ENCODE peak calls at places on chromosomes 12 and 14, in four cellular contexts. E, S, Z and F are unnamed samples. For H4K20me1, the result is how much of the 10 kb centered on the place peaks cover.

GRCh38 chr12:46926536-46926935 is 100.7 kb upstream of the SLC38A4 start:
- DNase-seq in E (no peak), S (no peak), Z (no peak), F (no peak)

GRCh38 chr12:6764011-6764828 is 1.9 kb upstream of the PTMS start:
- DNase-seq in S (peak), E (peak), Z (peak), F (peak)

GRCh38 chr14:58784946-58785345 is 147.2 kb downstream of the DACT1 start:
- DNase-seq in E (no peak), S (no peak), Z (no peak), F (no peak)

GRCh38 chr14:61280526-61281185 is 482 bp downstream of the TMEM30B start:
- DNase-seq in E (peak), S (peak), Z (peak), F (peak)

GRCh38 chr12:57479043-57479375 is 657 bp downstream of the ARHGAP9 start:
- DNase-seq in E (no peak), Z (no peak), S (no peak), F (no peak)

GRCh38 chr14:90630407-90630806 is 185.8 kb downstream of the TTC7B start:
- DNase-seq in Z (no peak), S (no peak), E (no peak), F (no peak)

GRCh38 chr14:105817971-105818711 is 291.8 kb downstream of the TMEM121 start:
- DNase-seq in Z (no peak), S (no peak), E (no peak), F (no peak)

GRCh38 chr12:62438098-62438692 is 28.4 kb upstream of the MON2 start:
- DNase-seq in Z (peak), S (peak), E (peak), F (peak)

GRCh38 chr14:76337619-76338545 is 38.1 kb upstream of the ESRRB start:
- DNase-seq in E (no peak), Z (no peak), S (no peak), F (no peak)

GRCh38 chr12:95836630-95837239 is 22.0 kb upstream of the SNRPF start:
- DNase-seq in Z (no peak), E (peak), S (no peak), F (peak)

GRCh38 chr14:29926701-29927595 is 699 bp downstream of the PRKD1 start:
- DNase-seq in E (peak), Z (peak), S (peak), F (peak)

DNA sequence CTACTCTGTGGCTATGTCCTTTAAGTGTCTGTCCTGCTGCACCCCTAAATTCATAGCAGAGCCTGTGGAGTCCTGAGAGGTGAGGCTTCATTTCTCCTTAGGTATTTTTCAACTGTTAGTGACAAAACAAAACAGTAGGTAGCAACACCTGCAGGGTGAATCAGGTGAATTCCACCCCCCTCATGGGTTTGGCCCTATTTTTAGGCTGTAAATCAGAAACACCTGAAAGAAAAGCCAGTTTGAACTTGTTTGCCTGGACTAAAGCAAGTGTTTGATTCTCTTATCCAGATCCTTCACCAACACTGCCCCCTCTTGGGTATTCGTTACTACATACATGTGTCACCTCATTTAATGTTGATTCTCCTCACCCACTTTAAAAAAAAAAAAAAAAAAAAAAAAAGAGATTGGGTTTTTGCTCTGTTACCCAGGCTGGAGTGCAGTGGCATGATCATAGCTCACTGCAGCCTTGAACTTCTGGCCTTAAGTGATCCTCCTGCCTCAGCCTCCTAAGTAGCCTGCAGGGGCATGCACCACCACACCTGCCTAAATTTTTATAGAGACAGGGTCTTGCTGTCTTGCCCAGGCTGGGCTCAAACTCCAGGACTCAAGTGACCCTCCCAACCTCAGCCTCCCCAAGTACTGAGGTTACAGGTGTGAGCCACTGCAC is 10.3 kb downstream of the TBPL2 start:
- DNase-seq in Z (peak), S (peak), E (peak), F (peak)
- TF ChIP-seq CTCF in Z (peak), S (peak), E (peak), F (peak)

GRCh38 chr14:103630364-103631108 is 1.5 kb downstream of the KLC1 start:
- DNase-seq in E (peak), Z (no peak), S (no peak), F (peak)
- H4K20me1 ChIP-seq in E (under half), Z (half or more), S (half or more), F (under half)

GRCh38 chr12:104957388-104958008 is 592 bp downstream of the SLC41A2 start:
- DNase-seq in E (peak), Z (no peak), S (no peak), F (no peak)

GRCh38 chr12:104956870-104957301 is 1.2 kb downstream of the SLC41A2 start:
- DNase-seq in Z (no peak), S (no peak), E (no peak), F (peak)

GRCh38 chr12:104958946-104959841 is 1.1 kb upstream of the SLC41A2 start:
- DNase-seq in Z (no peak), S (no peak), E (peak), F (peak)

GRCh38 chr12:104960464-104960863 is 2.4 kb upstream of the SLC41A2 start:
- DNase-seq in E (no peak), Z (no peak), S (no peak), F (no peak)

DNA sequence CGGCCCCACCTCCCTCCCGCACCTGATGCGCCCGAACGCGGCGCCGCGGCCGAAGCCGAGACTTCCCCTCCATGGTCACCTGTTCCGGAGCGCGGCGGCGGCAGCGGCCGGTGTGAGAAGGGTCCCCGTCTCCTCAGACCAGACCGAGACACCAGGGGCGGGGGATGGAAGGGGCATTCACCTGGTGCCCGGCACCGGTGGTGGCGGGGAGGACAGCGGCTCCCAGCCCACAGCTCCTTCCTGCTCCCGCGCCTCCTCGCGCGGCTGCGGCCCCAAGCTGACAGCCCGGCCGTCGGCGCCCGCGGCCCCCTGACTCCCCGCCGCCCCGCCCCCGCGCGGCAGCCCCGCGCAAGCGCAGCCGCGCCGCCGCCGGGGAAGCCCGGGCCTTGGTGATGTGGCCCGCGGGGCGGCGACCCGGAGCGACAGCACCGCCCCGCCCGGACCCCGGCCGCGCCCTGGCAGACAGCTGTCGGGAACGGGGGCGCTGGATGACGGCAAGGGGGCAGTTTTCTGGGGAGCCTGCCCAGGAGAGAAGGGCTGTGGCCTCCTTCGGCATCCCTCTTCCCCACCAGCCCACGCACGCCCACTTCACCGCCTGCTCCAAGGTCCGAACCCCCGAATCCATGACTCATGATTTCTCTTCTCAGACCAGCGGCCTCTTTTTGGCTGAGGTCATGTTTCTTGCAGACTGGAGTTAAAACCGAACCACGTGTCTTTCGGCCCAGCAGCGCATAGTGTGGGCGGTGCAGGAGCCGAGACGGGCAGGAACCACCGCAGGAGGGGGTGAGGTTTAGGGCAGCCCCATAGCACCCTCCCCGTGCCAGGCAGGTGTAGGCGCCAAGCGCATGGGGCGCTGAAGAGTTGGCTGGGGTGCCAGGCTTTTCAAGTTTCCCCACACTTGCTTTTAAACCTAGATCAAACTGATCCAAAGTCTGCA is at the start of gene SLC41A2:
- DNase-seq in Z (peak), S (peak), E (peak), F (peak)
- TF ChIP-seq CTCF in Z (no peak), S (no peak), E (no peak), F (no peak)

DNA sequence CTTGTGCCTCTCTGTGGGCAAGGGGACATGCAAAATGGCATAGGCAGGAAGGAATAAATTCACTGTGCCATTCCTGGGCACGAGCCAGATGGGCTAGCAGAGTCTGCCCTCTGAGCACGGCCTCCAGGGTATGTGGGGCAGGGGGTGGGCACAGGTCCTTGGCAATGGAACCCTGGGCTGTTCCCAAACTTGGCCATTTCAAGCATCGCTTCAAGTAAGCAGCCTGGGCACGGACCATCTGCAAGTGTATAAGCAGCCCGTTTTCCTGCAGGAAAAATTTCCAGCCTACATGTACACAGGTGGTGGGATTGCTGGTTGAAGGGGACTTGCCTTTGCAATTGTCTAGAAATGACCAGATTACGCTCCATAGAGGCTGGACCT is 40.3 kb downstream of the CCDC85C start:
- DNase-seq in S (no peak), Z (no peak), E (no peak), F (no peak)
- H4K20me1 ChIP-seq in S (half or more), Z (under half), E (under half), F (under half)